ENCODE peak calls at places on chromosomes 11 and 22, in four cellular contexts. One of them, this sample, is unnamed.

GRCh38 chr11:116928102-116928777 is 90.8 kb upstream of the APOA1 start:
- DNase-seq in kidney epithelial cell: no peak
- DNase-seq in T-helper 17 cell: no peak
- DNase-seq in mammary epithelial cell: no peak
- DNase-seq in this sample: no peak

GRCh38 chr22:45511847-45512261 is 9.2 kb downstream of the FBLN1 start:
- DNase-seq in kidney epithelial cell: peak
- DNase-seq in T-helper 17 cell: no peak
- DNase-seq in mammary epithelial cell: no peak
- DNase-seq in this sample: no peak

GRCh38 chr11:117081908-117082307 is 16.3 kb downstream of the SIK3 start:
- DNase-seq in T-helper 17 cell: no peak
- DNase-seq in mammary epithelial cell: no peak
- DNase-seq in kidney epithelial cell: no peak
- DNase-seq in this sample: no peak

GRCh38 chr11:83971063-83971462 is 684.9 kb upstream of the CCDC90B start:
- DNase-seq in T-helper 17 cell: no peak
- DNase-seq in kidney epithelial cell: no peak
- DNase-seq in mammary epithelial cell: peak
- DNase-seq in this sample: no peak

GRCh38 chr22:22986640-22987039 is 83.7 kb upstream of the GNAZ start:
- DNase-seq in T-helper 17 cell: no peak
- DNase-seq in kidney epithelial cell: no peak
- DNase-seq in mammary epithelial cell: no peak
- DNase-seq in this sample: no peak

GRCh38 chr11:46307785-46308341 is 30.4 kb downstream of the CREB3L1 start:
- DNase-seq in kidney epithelial cell: no peak
- DNase-seq in T-helper 17 cell: no peak
- DNase-seq in mammary epithelial cell: no peak
- DNase-seq in this sample: peak

GRCh38 chr11:120715239-120715638 is 203.7 kb downstream of the GRIK4 start:
- DNase-seq in T-helper 17 cell: no peak
- DNase-seq in mammary epithelial cell: no peak
- DNase-seq in kidney epithelial cell: no peak
- DNase-seq in this sample: no peak

GRCh38 chr11:10654211-10655150 is 39.1 kb downstream of the IRAG1 start:
- DNase-seq in T-helper 17 cell: no peak
- DNase-seq in kidney epithelial cell: no peak
- DNase-seq in mammary epithelial cell: peak
- DNase-seq in this sample: no peak

GRCh38 chr11:111764621-111765020 is 1.6 kb downstream of the PPP2R1B start:
- DNase-seq in kidney epithelial cell: no peak
- DNase-seq in mammary epithelial cell: peak
- DNase-seq in T-helper 17 cell: no peak
- DNase-seq in this sample: no peak

GRCh38 chr11:86931965-86932332 is 23.2 kb downstream of the FZD4 start:
- DNase-seq in mammary epithelial cell: peak
- DNase-seq in kidney epithelial cell: no peak
- DNase-seq in T-helper 17 cell: no peak
- DNase-seq in this sample: no peak

GRCh38 chr11:2525941-2526807 is 81.4 kb downstream of the KCNQ1 start:
- DNase-seq in T-helper 17 cell: no peak
- DNase-seq in kidney epithelial cell: no peak
- DNase-seq in mammary epithelial cell: no peak
- DNase-seq in this sample: peak

GRCh38 chr11:18027475-18027874 is 14.6 kb upstream of the SERGEF start:
- DNase-seq in kidney epithelial cell: no peak
- DNase-seq in mammary epithelial cell: no peak
- DNase-seq in T-helper 17 cell: no peak
- DNase-seq in this sample: no peak

GRCh38 chr11:107777094-107777493 is 65.2 kb upstream of the SLN start:
- DNase-seq in mammary epithelial cell: no peak
- DNase-seq in T-helper 17 cell: no peak
- DNase-seq in kidney epithelial cell: no peak
- DNase-seq in this sample: no peak

GRCh38 chr22:37782340-37783168 is 25.2 kb upstream of the GCAT start:
- DNase-seq in mammary epithelial cell: no peak
- DNase-seq in T-helper 17 cell: no peak
- DNase-seq in kidney epithelial cell: no peak
- DNase-seq in this sample: no peak

GRCh38 chr22:46462726-46463371 is 74.6 kb downstream of the CELSR1 start:
- DNase-seq in kidney epithelial cell: peak
- DNase-seq in T-helper 17 cell: no peak
- DNase-seq in mammary epithelial cell: peak
- DNase-seq in this sample: no peak

GRCh38 chr11:123590296-123590912 is 64.0 kb downstream of the SCN3B start:
- DNase-seq in kidney epithelial cell: peak
- DNase-seq in T-helper 17 cell: no peak
- DNase-seq in mammary epithelial cell: peak
- DNase-seq in this sample: no peak

GRCh38 chr22:41969110-41969646 is at the start of gene SEPTIN3:
- DNase-seq in kidney epithelial cell: no peak
- DNase-seq in mammary epithelial cell: no peak
- DNase-seq in T-helper 17 cell: no peak
- DNase-seq in this sample: no peak

GRCh38 chr11:3834349-3835099 is 6.2 kb downstream of the RHOG start:
- DNase-seq in kidney epithelial cell: no peak
- DNase-seq in T-helper 17 cell: no peak
- DNase-seq in mammary epithelial cell: no peak
- DNase-seq in this sample: peak

GRCh38 chr22:31210830-31211503 is 1.1 kb upstream of the LIMK2 start:
- DNase-seq in T-helper 17 cell: no peak
- DNase-seq in mammary epithelial cell: no peak
- DNase-seq in kidney epithelial cell: no peak
- DNase-seq in this sample: no peak

GRCh38 chr11:2748061-2748813 is 48.4 kb upstream of the KCNQ1OT1 start:
- DNase-seq in T-helper 17 cell: no peak
- DNase-seq in mammary epithelial cell: no peak
- DNase-seq in kidney epithelial cell: no peak
- DNase-seq in this sample: no peak

GRCh38 chr11:119371778-119372182 is 9.7 kb downstream of the USP2 start:
- DNase-seq in mammary epithelial cell: no peak
- DNase-seq in kidney epithelial cell: no peak
- DNase-seq in T-helper 17 cell: no peak
- DNase-seq in this sample: no peak

GRCh38 chr11:134531331-134532135 is 119.5 kb upstream of the B3GAT1 start:
- DNase-seq in kidney epithelial cell: no peak
- DNase-seq in T-helper 17 cell: peak
- DNase-seq in mammary epithelial cell: no peak
- DNase-seq in this sample: no peak

GRCh38 chr11:66800720-66801428 is 42.4 kb upstream of the RCE1 start:
- DNase-seq in kidney epithelial cell: no peak
- DNase-seq in mammary epithelial cell: no peak
- DNase-seq in T-helper 17 cell: no peak
- DNase-seq in this sample: no peak

GRCh38 chr22:19720150-19720827 is 3.0 kb upstream of the GP1BB start:
- DNase-seq in mammary epithelial cell: no peak
- DNase-seq in T-helper 17 cell: no peak
- DNase-seq in kidney epithelial cell: no peak
- DNase-seq in this sample: peak

GRCh38 chr11:120185678-120186407 is 25.0 kb upstream of the OAF start:
- DNase-seq in mammary epithelial cell: no peak
- DNase-seq in kidney epithelial cell: no peak
- DNase-seq in T-helper 17 cell: no peak
- DNase-seq in this sample: peak